ENCODE peak calls at places on chromosomes 6 and 20, in seven cellular contexts. M, A, G, S, N, H and F are unnamed samples.
A peak's percentile ranks its signal among the peaks of the same experiment; 100 is the strongest.

GRCh38 chr20:51002633-51003032 is 20.3 kb downstream of the KCNG1 start:
- DNase-seq in M (no peak), A (no peak), G (no peak), S (no peak), N (no peak), H (no peak), F (no peak)

GRCh38 chr20:31593221-31594001 is 11.7 kb upstream of the ID1 start:
- DNase-seq in M (peak; percentile 71), A (peak; percentile 94), G (no peak), S (no peak), N (peak; percentile 89), H (peak; percentile 79), F (peak; percentile 56)

GRCh38 chr6:20367716-20368485 is 33.8 kb upstream of the E2F3 start:
- DNase-seq in M (no peak), A (no peak), G (no peak), S (no peak), N (peak; percentile 42), H (no peak), F (no peak)

GRCh38 chr6:39574991-39575390 is 150.2 kb downstream of the KIF6 start:
- DNase-seq in M (no peak), A (no peak), G (no peak), S (no peak), N (no peak), H (no peak), F (no peak)

GRCh38 chr20:54148947-54149764 is 24.6 kb downstream of the CYP24A1 start:
- DNase-seq in M (no peak), A (peak; percentile 83), G (no peak), S (no peak), N (no peak), H (no peak), F (no peak)

GRCh38 chr20:52799130-52799529 is 173.0 kb upstream of the TSHZ2 start:
- DNase-seq in M (no peak), A (no peak), G (no peak), S (no peak), N (no peak), H (no peak), F (no peak)

GRCh38 chr20:56289652-56290051 is 41.1 kb downstream of the MC3R start:
- DNase-seq in M (no peak), A (no peak), G (no peak), S (no peak), N (no peak), H (no peak), F (no peak)

GRCh38 chr20:53829706-53830521 is 236.3 kb upstream of the ZNF217 start:
- DNase-seq in M (no peak), A (peak; percentile 36), G (no peak), S (no peak), N (peak; percentile 51), H (no peak), F (no peak)

GRCh38 chr20:37414133-37414532 is 68.2 kb downstream of the SRC start:
- DNase-seq in M (no peak), A (no peak), G (no peak), S (no peak), N (no peak), H (no peak), F (peak; percentile 73)

GRCh38 chr20:32976746-32977145 is 27.5 kb downstream of the SUN5 start:
- DNase-seq in M (no peak), A (no peak), G (no peak), S (no peak), N (no peak), H (no peak), F (no peak)

GRCh38 chr6:111480988-111481830 is 1.8 kb downstream of the REV3L start:
- DNase-seq in M (no peak), A (no peak), G (no peak), S (no peak), N (peak; percentile 30), H (no peak), F (no peak)

GRCh38 chr6:120378582-120379220 is 955.6 kb downstream of the TBC1D32 start:
- DNase-seq in M (no peak), A (no peak), G (no peak), S (peak; percentile 18), N (no peak), H (no peak), F (peak; percentile 28)

GRCh38 chr6:155077784-155078183 is 82.7 kb downstream of the TIAM2 start:
- DNase-seq in M (no peak), A (no peak), G (no peak), S (no peak), N (no peak), H (no peak), F (no peak)

GRCh38 chr20:24100370-24101011 is 111.9 kb upstream of the GGTLC1 start:
- DNase-seq in M (peak; percentile 55), A (peak; percentile 25), G (peak; percentile 26), S (peak; percentile 51), N (peak; percentile 47), H (no peak), F (peak; percentile 23)

GRCh38 chr6:89122625-89123024 is 4.8 kb upstream of the SRSF12 start:
- DNase-seq in M (no peak), A (no peak), G (no peak), S (no peak), N (peak; percentile 52), H (no peak), F (peak; percentile 55)

GRCh38 chr6:106360989-106361430 is 493 bp downstream of the CRYBG1 start:
- DNase-seq in M (peak; percentile 68), A (peak; percentile 37), G (no peak), S (no peak), N (no peak), H (peak; percentile 70), F (peak; percentile 77)

GRCh38 chr20:44176833-44177533 is 10.0 kb downstream of the JPH2 start:
- DNase-seq in M (no peak), A (peak; percentile 72), G (no peak), S (no peak), N (no peak), H (no peak), F (no peak)

GRCh38 chr6:4973415-4973814 is 30.4 kb downstream of the RPP40 start:
- DNase-seq in M (no peak), A (no peak), G (no peak), S (no peak), N (no peak), H (no peak), F (no peak)

GRCh38 chr6:130906736-130907381 is 79.7 kb downstream of the SMLR1 start:
- DNase-seq in M (no peak), A (no peak), G (no peak), S (no peak), N (peak; percentile 88), H (no peak), F (no peak)

GRCh38 chr20:44034451-44034850 is 119.8 kb downstream of the TOX2 start:
- DNase-seq in M (no peak), A (no peak), G (no peak), S (no peak), N (no peak), H (no peak), F (no peak)

GRCh38 chr6:6861995-6862394 is 245.8 kb upstream of the RREB1 start:
- DNase-seq in M (no peak), A (no peak), G (no peak), S (no peak), N (no peak), H (no peak), F (no peak)

GRCh38 chr6:148203281-148203925 is 139.2 kb upstream of the SASH1 start:
- DNase-seq in M (no peak), A (no peak), G (no peak), S (no peak), N (peak; percentile 98), H (no peak), F (no peak)
- H3K4me3 ChIP-seq in M (no peak overlapping the region), A (no peak overlapping the region), G (no peak overlapping the region), S (no peak overlapping the region), N (peak overlapping the region; percentile 21), H (no peak overlapping the region), F (no peak overlapping the region)

GRCh38 chr20:62228982-62229545 is 9.0 kb upstream of the HRH3 start:
- DNase-seq in M (no peak), A (no peak), G (no peak), S (no peak), N (no peak), H (no peak), F (no peak)

GRCh38 chr20:62226707-62227590 is 6.9 kb upstream of the HRH3 start:
- DNase-seq in M (no peak), A (no peak), G (no peak), S (no peak), N (no peak), H (no peak), F (no peak)

GRCh38 chr20:62225820-62226635 is 6.0 kb upstream of the HRH3 start:
- DNase-seq in M (no peak), A (no peak), G (no peak), S (peak; percentile 56), N (no peak), H (no peak), F (no peak)

GRCh38 chr20:62227977-62228958 is 8.2 kb upstream of the HRH3 start:
- DNase-seq in M (no peak), A (peak; percentile 29), G (no peak), S (peak; percentile 86), N (no peak), H (no peak), F (peak; percentile 90)

GRCh38 chr20:62227591-62227976 is 7.5 kb upstream of the HRH3 start:
- DNase-seq in M (no peak), A (no peak), G (no peak), S (peak; percentile 49), N (no peak), H (no peak), F (no peak)
- H3K27me3 ChIP-seq in M (peaks cover 46% of the 10 kb centered on the region), A (peaks cover 43% of the 10 kb centered on the region), G (no peaks in the 10 kb centered on the region), S (no peaks in the 10 kb centered on the region), N (peaks cover 65% of the 10 kb centered on the region), H (peaks cover 29% of the 10 kb centered on the region), F (no peaks in the 10 kb centered on the region)

DNA sequence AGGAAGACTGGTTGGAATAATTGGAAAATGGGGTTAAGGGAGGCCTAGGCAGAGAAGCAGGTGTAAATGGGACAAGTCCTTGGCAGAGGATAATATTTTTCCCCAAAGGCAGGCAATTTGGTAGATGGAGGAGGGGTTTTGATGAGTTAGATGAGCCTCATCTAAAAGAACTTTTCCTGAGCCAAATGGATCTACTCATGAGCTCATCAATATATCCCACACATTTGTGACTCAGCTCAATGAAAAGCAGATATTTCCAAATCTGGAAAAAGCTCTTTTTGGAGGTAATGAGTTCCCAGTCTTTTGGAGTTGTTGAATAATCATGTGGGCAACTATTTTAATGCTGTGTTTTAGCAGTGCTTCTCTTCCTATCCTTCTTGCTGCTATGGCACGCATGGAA is 685.5 kb upstream of the CITED2 start:
- DNase-seq in M (no peak), A (no peak), G (no peak), S (no peak), N (peak; percentile 45), H (no peak), F (no peak)
- H3K4me3 ChIP-seq in M (no peak overlapping the region), A (no peak overlapping the region), G (no peak overlapping the region), S (no peak overlapping the region), N (no peak overlapping the region), H (no peak overlapping the region), F (no peak overlapping the region)

GRCh38 chr6:13932785-13933184 is 8.0 kb downstream of the RNF182 start:
- DNase-seq in M (no peak), A (no peak), G (no peak), S (no peak), N (no peak), H (no peak), F (no peak)

GRCh38 chr6:13929196-13929595 is 4.4 kb downstream of the RNF182 start:
- DNase-seq in M (no peak), A (no peak), G (no peak), S (no peak), N (no peak), H (no peak), F (no peak)

GRCh38 chr6:13934721-13935120 is 10.0 kb downstream of the RNF182 start:
- DNase-seq in M (no peak), A (no peak), G (no peak), S (no peak), N (no peak), H (no peak), F (no peak)

GRCh38 chr6:13935190-13935880 is 10.6 kb downstream of the RNF182 start:
- DNase-seq in M (no peak), A (no peak), G (no peak), S (no peak), N (no peak), H (no peak), F (no peak)

GRCh38 chr6:13931797-13932402 is 7.1 kb downstream of the RNF182 start:
- DNase-seq in M (no peak), A (no peak), G (no peak), S (no peak), N (no peak), H (no peak), F (no peak)
- H3K27me3 ChIP-seq in M (peaks cover 25% of the 10 kb centered on the region), A (peaks cover 55% of the 10 kb centered on the region), G (no peaks in the 10 kb centered on the region), S (no peaks in the 10 kb centered on the region), N (no peaks in the 10 kb centered on the region), H (peaks cover 33% of the 10 kb centered on the region), F (no peaks in the 10 kb centered on the region)